ENCODE peak calls at places on chromosomes 12 and 14, in four cellular contexts. Z is T-helper 22 cell, R is ACHN, E is frontal cortex. X is an unnamed sample.

GRCh38 chr12:98955284-98955683 is 310.2 kb downstream of the APAF1 start:
- DNase-seq in Z (no peak), E (no peak), R (peak; percentile 61), X (no peak)

GRCh38 chr12:27524839-27525238 is 833 bp downstream of the PPFIBP1 start:
- DNase-seq in Z (no peak), E (no peak), R (peak; percentile 59), X (no peak)

GRCh38 chr12:99670635-99671034 is 23.1 kb downstream of the GARIN6 start:
- DNase-seq in R (peak; percentile 35), Z (no peak), E (no peak), X (no peak)

GRCh38 chr12:5492562-5492961 is 60.7 kb downstream of the NTF3 start:
- DNase-seq in Z (no peak), E (no peak), R (no peak), X (no peak)

GRCh38 chr14:104881369-104881979 is 16.4 kb downstream of the CEP170B start:
- DNase-seq in R (no peak), Z (no peak), E (no peak), X (no peak)

GRCh38 chr12:53204351-53204750 is 2.7 kb downstream of the ITGB7 start:
- DNase-seq in Z (no peak), E (no peak), R (no peak), X (no peak)

GRCh38 chr12:58171914-58172313 is 230.5 kb downstream of the ATP23 start:
- DNase-seq in R (no peak), E (no peak), Z (no peak), X (no peak)

GRCh38 chr14:84969501-84969900 is 560.4 kb upstream of the FLRT2 start:
- DNase-seq in E (no peak), R (no peak), Z (no peak), X (no peak)

GRCh38 chr12:121933522-121934317 is 15.3 kb downstream of the CFAP251 start:
- DNase-seq in R (peak; percentile 59), Z (no peak), E (no peak), X (no peak)

X was measured in T-helper 17 cell.